ENCODE peak calls at places on chromosomes 16 and 17, in ten cellular contexts. X, C, D, I, Z, P, W, T, V and J are unnamed samples. For H3K4me1, the result is how much of the 10 kb centered on the place peaks cover.

GRCh38 chr16:27048316-27048715 is 18.4 kb upstream of the C16orf82 start:
- DNase-seq in X (no peak), C (no peak), D (no peak), I (no peak), Z (no peak), P (no peak), W (no peak), T (peak), V (no peak), J (no peak)

GRCh38 chr16:6918661-6919060 is 414.0 kb upstream of the RBFOX1 start:
- DNase-seq in X (no peak), C (no peak), D (no peak), I (no peak), Z (no peak), P (no peak), W (no peak), T (no peak), V (no peak), J (no peak)

GRCh38 chr17:79601604-79602420 is 9.0 kb downstream of the RBFOX3 start:
- DNase-seq in X (no peak), C (no peak), D (no peak), I (no peak), Z (no peak), P (no peak), W (peak), T (no peak), V (no peak), J (no peak)

GRCh38 chr17:7557825-7558543 is 566 bp upstream of the TNFSF13 start:
- DNase-seq in X (peak), C (peak), D (peak), I (peak), Z (no peak), P (peak), W (no peak), T (peak), V (peak), J (no peak)

GRCh38 chr17:56810286-56810781 is 23.4 kb downstream of the C17orf67 start:
- DNase-seq in X (no peak), C (no peak), D (no peak), I (no peak), Z (no peak), P (no peak), W (no peak), T (no peak), V (no peak), J (no peak)

GRCh38 chr16:48918520-48919258 is 308.7 kb upstream of the N4BP1 start:
- DNase-seq in X (no peak), C (no peak), D (no peak), I (no peak), Z (peak), P (no peak), W (no peak), T (no peak), V (no peak), J (no peak)

GRCh38 chr16:89924298-89924924 is 1.3 kb downstream of the TUBB3 start:
- DNase-seq in X (no peak), C (peak), D (no peak), I (peak), Z (no peak), P (no peak), W (peak), T (peak), V (no peak), J (peak)

GRCh38 chr17:67475161-67475887 is 98.2 kb downstream of the PITPNC1 start:
- DNase-seq in X (peak), C (peak), D (peak), I (peak), Z (peak), P (peak), W (peak), T (peak), V (peak), J (peak)

GRCh38 chr17:48520631-48521045 is 10.2 kb downstream of the HOXB1 start:
- DNase-seq in X (no peak), C (no peak), D (no peak), I (no peak), Z (no peak), P (no peak), W (no peak), T (peak), V (no peak), J (no peak)

GRCh38 chr16:71855937-71856662 is 10.3 kb downstream of the ATXN1L start:
- DNase-seq in X (no peak), C (no peak), D (no peak), I (no peak), Z (no peak), P (no peak), W (peak), T (no peak), V (no peak), J (peak)

GRCh38 chr17:3888343-3889171 is 4.3 kb downstream of the CAMKK1 start:
- DNase-seq in X (no peak), C (peak), D (peak), I (no peak), Z (peak), P (peak), W (no peak), T (peak), V (peak), J (no peak)

GRCh38 chr16:6482861-6483530 is 849.6 kb upstream of the RBFOX1 start:
- DNase-seq in X (no peak), C (no peak), D (no peak), I (no peak), Z (no peak), P (no peak), W (no peak), T (no peak), V (no peak), J (no peak)

GRCh38 chr16:35908942-35909341 is 2449.5 kb downstream of the TP53TG3F start:
- DNase-seq in X (no peak), C (no peak), D (peak), I (peak), Z (no peak), P (no peak), W (no peak), T (no peak), V (no peak), J (no peak)

GRCh38 chr16:85626191-85626951 is 13.2 kb downstream of the GSE1 start:
- DNase-seq in X (no peak), C (no peak), D (peak), I (no peak), Z (no peak), P (no peak), W (no peak), T (no peak), V (no peak), J (no peak)

GRCh38 chr16:27238591-27238990 is 30.0 kb downstream of the NSMCE1 start:
- DNase-seq in X (peak), C (no peak), D (no peak), I (no peak), Z (no peak), P (no peak), W (no peak), T (no peak), V (no peak), J (no peak)

GRCh38 chr17:19645608-19646250 is 2.8 kb upstream of the ALDH3A2 start:
- DNase-seq in X (peak), C (peak), D (peak), I (peak), Z (no peak), P (no peak), W (peak), T (peak), V (peak), J (peak)

GRCh38 chr16:56817938-56818337 is 47.1 kb upstream of the SLC12A3 start:
- DNase-seq in X (no peak), C (no peak), D (no peak), I (no peak), Z (no peak), P (no peak), W (no peak), T (no peak), V (no peak), J (no peak)

GRCh38 chr17:50514936-50515702 is 6.9 kb downstream of the MYCBPAP start:
- DNase-seq in X (no peak), C (peak), D (peak), I (no peak), Z (no peak), P (no peak), W (peak), T (peak), V (peak), J (no peak)

GRCh38 chr17:77472837-77473214 is 332.1 kb downstream of the SEC14L1 start:
- DNase-seq in X (no peak), C (no peak), D (no peak), I (no peak), Z (no peak), P (no peak), W (no peak), T (no peak), V (no peak), J (no peak)

GRCh38 chr17:77602883-77603640 is 355.4 kb upstream of the TNRC6C start:
- DNase-seq in X (peak), C (no peak), D (no peak), I (no peak), Z (no peak), P (no peak), W (no peak), T (no peak), V (peak), J (no peak)

GRCh38 chr16:68229431-68230175 is 6.3 kb downstream of the ESRP2 start:
- DNase-seq in X (no peak), C (peak), D (peak), I (peak), Z (peak), P (no peak), W (no peak), T (peak), V (no peak), J (peak)

GRCh38 chr16:89890200-89890599 is 16.8 kb downstream of the TCF25 start:
- DNase-seq in X (no peak), C (no peak), D (no peak), I (no peak), Z (no peak), P (peak), W (no peak), T (no peak), V (no peak), J (no peak)

GRCh38 chr17:38761612-38762011 is 9.1 kb downstream of the PSMB3 start:
- DNase-seq in X (no peak), C (peak), D (no peak), I (peak), Z (no peak), P (no peak), W (peak), T (peak), V (no peak), J (no peak)

GRCh38 chr16:80656731-80657150 is 115.9 kb downstream of the DYNLRB2 start:
- DNase-seq in X (no peak), C (no peak), D (peak), I (no peak), Z (no peak), P (no peak), W (peak), T (peak), V (no peak), J (no peak)

GRCh38 chr17:47844230-47844629 is 3.2 kb upstream of the SCRN2 start:
- DNase-seq in X (no peak), C (peak), D (no peak), I (no peak), Z (no peak), P (no peak), W (no peak), T (peak), V (no peak), J (no peak)

GRCh38 chr17:80791758-80792284 is 199.8 kb upstream of the CHMP6 start:
- DNase-seq in X (no peak), C (peak), D (peak), I (no peak), Z (peak), P (peak), W (peak), T (peak), V (no peak), J (no peak)

GRCh38 chr17:18026408-18026776 is 12.6 kb downstream of the ATPAF2 start:
- DNase-seq in X (no peak), C (peak), D (peak), I (no peak), Z (no peak), P (peak), W (peak), T (peak), V (peak), J (peak)

GRCh38 chr17:28038802-28039600 is 3.5 kb upstream of the NLK start:
- DNase-seq in X (no peak), C (peak), D (no peak), I (no peak), Z (no peak), P (no peak), W (no peak), T (peak), V (no peak), J (no peak)

GRCh38 chr16:88558457-88559442 is 11.5 kb upstream of the ZC3H18 start:
- DNase-seq in X (no peak), C (peak), D (peak), I (peak), Z (peak), P (peak), W (no peak), T (peak), V (peak), J (no peak)

GRCh38 chr17:41734139-41734948 is at the start of gene HAP1:
- DNase-seq in X (peak), C (peak), D (peak), I (no peak), Z (no peak), P (no peak), W (no peak), T (peak), V (no peak), J (no peak)

GRCh38 chr16:86227041-86227440 is 283.3 kb upstream of the FOXF1 start:
- DNase-seq in X (peak), C (no peak), D (no peak), I (no peak), Z (no peak), P (no peak), W (no peak), T (no peak), V (no peak), J (no peak)

GRCh38 chr16:88196471-88197400 is 186.0 kb upstream of the ZNF469 start:
- DNase-seq in X (peak), C (no peak), D (no peak), I (no peak), Z (no peak), P (no peak), W (no peak), T (no peak), V (no peak), J (no peak)

GRCh38 chr17:81184596-81184995 is 18.6 kb upstream of the AATK start:
- DNase-seq in X (no peak), C (no peak), D (no peak), I (no peak), Z (no peak), P (no peak), W (peak), T (no peak), V (no peak), J (no peak)

GRCh38 chr16:85627102-85627834 is 14.1 kb downstream of the GSE1 start:
- DNase-seq in X (no peak), C (no peak), D (no peak), I (no peak), Z (no peak), P (no peak), W (peak), T (no peak), V (no peak), J (no peak)

GRCh38 chr17:1643293-1643998 is 2.1 kb downstream of the SCARF1 start:
- DNase-seq in X (peak), C (peak), D (peak), I (peak), Z (no peak), P (peak), W (peak), T (peak), V (peak), J (peak)

GRCh38 chr17:78919816-78920516 is 5.2 kb downstream of the TIMP2 start:
- DNase-seq in X (no peak), C (no peak), D (no peak), I (no peak), Z (no peak), P (peak), W (no peak), T (no peak), V (no peak), J (no peak)

GRCh38 chr17:29145289-29146058 is 34.7 kb downstream of the MYO18A start:
- DNase-seq in X (peak), C (peak), D (peak), I (peak), Z (no peak), P (peak), W (peak), T (peak), V (peak), J (peak)

GRCh38 chr16:66588981-66589713 is 9.9 kb downstream of the CMTM2 start:
- DNase-seq in X (peak), C (peak), D (no peak), I (peak), Z (no peak), P (peak), W (peak), T (peak), V (peak), J (peak)

GRCh38 chr16:578232-578869 is 8.6 kb downstream of the PIGQ start:
- DNase-seq in X (no peak), C (no peak), D (no peak), I (no peak), Z (no peak), P (no peak), W (no peak), T (no peak), V (no peak), J (no peak)
- H3K4me1 ChIP-seq in X (under half), C (under half), D (under half), I (under half), Z (under half), P (under half), W (under half), T (under half), V (under half), J (under half)

DNA sequence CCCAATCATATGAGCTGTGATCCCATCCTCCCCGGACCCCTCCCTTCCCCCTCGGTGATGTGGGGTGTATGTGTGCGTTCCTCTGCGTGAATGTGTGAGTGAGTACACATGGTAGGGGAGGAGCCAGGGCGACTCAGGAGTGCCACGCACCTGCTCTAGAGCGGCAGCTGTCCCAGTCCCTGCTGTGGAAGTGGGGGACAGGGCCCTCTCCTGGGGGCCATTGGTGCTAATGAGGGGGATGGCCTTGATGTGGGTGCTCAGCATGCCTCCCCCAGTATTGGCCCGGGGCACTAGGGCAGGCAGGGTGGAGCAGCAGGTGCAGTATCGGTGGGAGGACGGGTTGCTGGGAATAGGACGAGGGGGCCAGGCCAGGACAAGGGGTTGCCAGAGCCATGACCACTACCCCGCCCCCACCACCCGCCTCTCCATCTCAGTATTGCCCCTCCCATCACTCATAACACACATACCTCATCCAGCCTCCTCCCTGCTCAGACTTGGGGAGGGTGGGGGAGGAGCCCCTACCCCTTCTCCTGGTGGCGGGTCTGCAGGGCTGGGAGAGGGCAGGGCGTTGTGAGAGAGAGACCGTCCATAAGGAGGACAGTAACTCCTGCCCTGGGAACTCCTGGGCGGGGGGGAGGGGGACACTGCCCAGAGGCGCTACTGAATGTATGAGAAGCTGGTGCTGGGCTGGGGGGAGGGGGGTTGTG is 8.5 kb downstream of the NR1D1 start:
- DNase-seq in X (no peak), C (no peak), D (no peak), I (no peak), Z (no peak), P (peak), W (no peak), T (peak), V (no peak), J (no peak)
- H3K27ac ChIP-seq in X (peak), C (no peak), D (peak), I (no peak), Z (no peak), P (peak), W (no peak), T (peak), V (peak), J (no peak)

DNA sequence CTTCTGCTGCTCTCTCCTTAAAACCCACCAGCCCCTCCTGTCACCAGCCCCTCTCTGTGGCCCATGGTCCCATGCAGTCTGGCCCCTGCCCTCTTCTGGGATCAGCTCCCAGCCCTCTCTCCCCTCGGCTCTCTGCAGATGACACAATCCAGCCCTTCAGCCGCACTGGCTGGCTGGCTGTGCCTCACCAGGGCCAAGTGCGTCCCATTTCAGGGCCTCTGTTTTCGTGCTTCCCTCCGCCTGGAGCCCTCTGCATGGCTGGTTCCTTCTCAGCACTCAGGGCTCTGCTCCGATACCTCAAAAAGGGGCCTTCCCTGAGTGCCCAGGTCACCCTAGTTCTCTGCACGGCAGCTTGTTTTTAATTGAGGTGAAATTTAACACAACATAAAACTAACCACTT is 124.3 kb downstream of the SOCS1 start:
- DNase-seq in X (no peak), C (no peak), D (no peak), I (no peak), Z (no peak), P (no peak), W (no peak), T (no peak), V (peak), J (no peak)
- H3K4me1 ChIP-seq in X (half or more), C (under half), D (under half), I (under half), Z (half or more), P (half or more), W (under half), T (half or more), V (half or more), J (under half)

GRCh38 chr17:43326490-43327275 is 72.1 kb upstream of the ARL4D start:
- DNase-seq in X (no peak), C (no peak), D (no peak), I (no peak), Z (no peak), P (no peak), W (no peak), T (peak), V (no peak), J (no peak)
- H3K27ac ChIP-seq in X (no peak), C (no peak), D (no peak), I (no peak), Z (no peak), P (no peak), W (no peak), T (no peak), V (no peak), J (no peak)

GRCh38 chr16:70696368-70696767 is 10.5 kb upstream of the MTSS2 start:
- DNase-seq in X (no peak), C (no peak), D (no peak), I (no peak), Z (no peak), P (peak), W (no peak), T (no peak), V (no peak), J (peak)
- H3K4me1 ChIP-seq in X (half or more), C (half or more), D (under half), I (under half), Z (half or more), P (half or more), W (under half), T (under half), V (half or more), J (under half)

GRCh38 chr17:32277284-32277683 is 11.7 kb downstream of the RHBDL3 start:
- DNase-seq in X (no peak), C (peak), D (peak), I (no peak), Z (no peak), P (peak), W (no peak), T (peak), V (no peak), J (no peak)
- H3K27ac ChIP-seq in X (no peak), C (no peak), D (no peak), I (no peak), Z (no peak), P (no peak), W (no peak), T (no peak), V (no peak), J (no peak)

GRCh38 chr16:72996291-72997062 is 51.5 kb downstream of the ZFHX3 start:
- DNase-seq in X (peak), C (no peak), D (no peak), I (no peak), Z (no peak), P (no peak), W (no peak), T (no peak), V (no peak), J (no peak)
- H3K4me1 ChIP-seq in X (half or more), C (under half), D (under half), I (under half), Z (under half), P (half or more), W (under half), T (under half), V (under half), J (under half)